ENCODE peak calls at places on chromosomes 13 and 19, in seven cellular contexts. M is epithelial cell of prostate; O is CD8-positive, alpha-beta memory T cell; C is stimulated activated naive CD8-positive, alpha-beta T cell treated with anti-CD3 and anti-CD28 coated beads, Interleukin-15, Interleukin-2, amounts not matched to agents 100 U/mL and 50 U/mL, for 24 hours; A is heart left ventricle; R is colonic mucosa; T is activated T-cell treated with anti-CD3 and anti-CD28 coated beads for 1 hour. V is an unnamed sample.

GRCh38 chr19:44644391-44645016 is 794 bp downstream of the PVR start:
- DNase-seq in M (no peak), O (no peak), C (peak), A (no peak), R (peak), T (no peak), V (peak)

GRCh38 chr13:71751074-71751473 is 115.9 kb downstream of the DACH1 start:
- DNase-seq in M (no peak), O (no peak), C (no peak), A (no peak), R (no peak), T (no peak), V (no peak)

GRCh38 chr13:63005625-63006024 is 1590.0 kb upstream of the PCDH20 start:
- DNase-seq in M (no peak), O (no peak), C (no peak), A (no peak), R (no peak), T (no peak), V (no peak)

GRCh38 chr13:54742984-54743383 is 1714.4 kb downstream of the OLFM4 start:
- DNase-seq in M (no peak), O (no peak), C (no peak), A (no peak), R (no peak), T (no peak), V (peak)

GRCh38 chr13:38950987-38951386 is 39.6 kb downstream of the STOML3 start:
- DNase-seq in M (no peak), O (no peak), C (no peak), A (no peak), R (no peak), T (no peak), V (no peak)

GRCh38 chr13:24502567-24503375 is 9.8 kb downstream of the PARP4 start:
- DNase-seq in M (peak), O (no peak), C (no peak), A (no peak), R (peak), T (no peak), V (no peak)

GRCh38 chr19:38928406-38929001 is 2.1 kb downstream of the SARS2 start:
- DNase-seq in M (no peak), O (peak), C (no peak), A (no peak), R (no peak), T (no peak), V (no peak)

GRCh38 chr19:45175663-45176345 is 2.2 kb downstream of the TRAPPC6A start:
- DNase-seq in M (no peak), O (no peak), C (no peak), A (no peak), R (no peak), T (no peak), V (no peak)

GRCh38 chr19:15412832-15413231 is 6.0 kb downstream of the AKAP8L start:
- DNase-seq in M (no peak), O (no peak), C (no peak), A (no peak), R (no peak), T (no peak), V (no peak)

GRCh38 chr19:34430738-34431625 is 2.8 kb downstream of the UBA2 start:
- DNase-seq in M (no peak), O (peak), C (peak), A (no peak), R (no peak), T (peak), V (peak)

GRCh38 chr19:33512021-33512420 is 9.6 kb downstream of the PEPD start:
- DNase-seq in M (no peak), O (no peak), C (no peak), A (no peak), R (no peak), T (no peak), V (no peak)

GRCh38 chr13:100473087-100473486 is 115.5 kb downstream of the GGACT start:
- DNase-seq in M (no peak), O (no peak), C (no peak), A (no peak), R (no peak), T (no peak), V (peak)

GRCh38 chr13:42041017-42041683 is 7.3 kb upstream of the DGKH start:
- DNase-seq in M (no peak), O (peak), C (peak), A (peak), R (peak), T (peak), V (peak)

GRCh38 chr13:82165396-82166174 is 1716.7 kb downstream of the SLITRK1 start:
- DNase-seq in M (no peak), O (no peak), C (no peak), A (no peak), R (no peak), T (no peak), V (no peak)

GRCh38 chr13:99868767-99869166 is 102.8 kb downstream of the ZIC5 start:
- DNase-seq in M (no peak), O (no peak), C (no peak), A (no peak), R (no peak), T (no peak), V (no peak)

GRCh38 chr19:32581704-32582164 is 744 bp downstream of the PDCD5 start:
- DNase-seq in M (peak), O (no peak), C (peak), A (peak), R (peak), T (no peak), V (peak)

V was measured in HEK293T.